ENCODE peak calls at places on chromosomes 11 and 22, in four cellular contexts. J is A549, U is K562, C is HepG2. L is an unnamed sample.

GRCh38 chr11:43930868-43931716 is 11.3 kb upstream of the C11orf96 start:
- DNase-seq in C (no peak), U (no peak), J (no peak), L (no peak)

GRCh38 chr11:72491001-72491400 is 56.7 kb upstream of the CLPB start:
- DNase-seq in C (no peak), J (no peak), U (no peak), L (no peak)

GRCh38 chr22:42881982-42882656 is 25.0 kb upstream of the ARFGAP3 start:
- DNase-seq in C (no peak), U (no peak), J (no peak), L (no peak)

GRCh38 chr11:47412152-47412746 is 3.9 kb downstream of the SLC39A13 start:
- DNase-seq in U (peak), J (peak), C (no peak), L (peak)

GRCh38 chr22:37803195-37803635 is 4.5 kb upstream of the GCAT start:
- DNase-seq in U (peak), C (peak), J (no peak), L (peak)

GRCh38 chr11:94678236-94678635 is 89.9 kb upstream of the AMOTL1 start:
- DNase-seq in J (no peak), C (no peak), U (no peak), L (no peak)

GRCh38 chr22:49951678-49951985 is 8.9 kb upstream of the PIM3 start:
- DNase-seq in U (no peak), C (no peak), J (no peak), L (no peak)

GRCh38 chr22:28810839-28811491 is 10.6 kb upstream of the XBP1 start:
- DNase-seq in C (peak), U (no peak), J (no peak), L (no peak)

GRCh38 chr11:132655187-132655855 is 877.0 kb downstream of the OPCML start:
- DNase-seq in C (no peak), U (no peak), J (no peak), L (no peak)

GRCh38 chr11:123478352-123478986 is 48.4 kb downstream of the GRAMD1B start:
- DNase-seq in J (peak), C (peak), U (peak), L (peak)

GRCh38 chr11:120675171-120675570 is 163.6 kb downstream of the GRIK4 start:
- DNase-seq in C (peak), U (no peak), J (no peak), L (no peak)

GRCh38 chr11:122392508-122392907 is 263.0 kb upstream of the UBASH3B start:
- DNase-seq in C (no peak), U (no peak), J (no peak), L (no peak)

GRCh38 chr22:42964994-42965699 is 49.8 kb downstream of the PACSIN2 start:
- DNase-seq in J (no peak), C (peak), U (no peak), L (peak)

GRCh38 chr11:95522871-95523270 is 266.7 kb downstream of the FAM76B start:
- DNase-seq in J (no peak), C (no peak), U (no peak), L (no peak)

GRCh38 chr22:38314992-38315800 is 2.0 kb downstream of the CSNK1E start:
- DNase-seq in U (no peak), C (no peak), J (no peak), L (no peak)

GRCh38 chr11:28447226-28447625 is 339.0 kb downstream of the METTL15 start:
- DNase-seq in C (peak), J (peak), U (no peak), L (no peak)

GRCh38 chr11:118892515-118892914 is 8.8 kb downstream of the CXCR5 start:
- DNase-seq in C (no peak), J (no peak), U (no peak), L (no peak)

GRCh38 chr22:25159028-25159427 is 40.6 kb upstream of the CRYBB3 start:
- DNase-seq in J (no peak), U (no peak), C (no peak), L (no peak)

GRCh38 chr11:126746443-126746842 is 254.1 kb downstream of the KIRREL3 start:
- DNase-seq in U (no peak), C (no peak), J (no peak), L (no peak)

GRCh38 chr11:8331767-8332166 is 68.1 kb upstream of the LMO1 start:
- DNase-seq in C (no peak), J (no peak), U (no peak), L (no peak)

GRCh38 chr11:134508219-134508990 is 96.4 kb upstream of the B3GAT1 start:
- DNase-seq in U (no peak), C (no peak), J (no peak), L (no peak)

GRCh38 chr11:75668508-75669297 is at the start of gene MAP6:
- DNase-seq in U (no peak), J (peak), C (no peak), L (peak)

GRCh38 chr22:49660794-49661781 is 166.6 kb downstream of the BRD1 start:
- DNase-seq in J (no peak), U (no peak), C (no peak), L (peak)

GRCh38 chr11:77619576-77620198 is 17.9 kb downstream of the CLNS1A start:
- DNase-seq in U (no peak), J (peak), C (peak), L (no peak)

GRCh38 chr11:85539029-85539689 is 88.0 kb downstream of the DLG2 start:
- DNase-seq in J (no peak), C (no peak), U (no peak), L (no peak)

GRCh38 chr11:125165111-125165663 is 636 bp downstream of the PKNOX2 start:
- DNase-seq in C (no peak), J (no peak), U (no peak), L (peak)

GRCh38 chr11:36122715-36123114 is 166.5 kb downstream of the COMMD9 start:
- DNase-seq in J (no peak), U (no peak), C (no peak), L (no peak)
- TF ChIP-seq MAX in J (no peak), U (no peak), C (no peak), L (no peak)

GRCh38 chr22:45224331-45224730 is 16.4 kb downstream of the KIAA0930 start:
- DNase-seq in U (no peak), J (no peak), C (no peak), L (no peak)

GRCh38 chr22:45225732-45226560 is 14.7 kb downstream of the KIAA0930 start:
- DNase-seq in J (no peak), U (no peak), C (peak), L (no peak)

GRCh38 chr22:45221201-45221600 is 19.5 kb downstream of the KIAA0930 start:
- DNase-seq in U (no peak), J (no peak), C (no peak), L (no peak)

GRCh38 chr22:45224988-45225731 is 15.5 kb downstream of the KIAA0930 start:
- DNase-seq in C (no peak), U (no peak), J (no peak), L (no peak)

DNA sequence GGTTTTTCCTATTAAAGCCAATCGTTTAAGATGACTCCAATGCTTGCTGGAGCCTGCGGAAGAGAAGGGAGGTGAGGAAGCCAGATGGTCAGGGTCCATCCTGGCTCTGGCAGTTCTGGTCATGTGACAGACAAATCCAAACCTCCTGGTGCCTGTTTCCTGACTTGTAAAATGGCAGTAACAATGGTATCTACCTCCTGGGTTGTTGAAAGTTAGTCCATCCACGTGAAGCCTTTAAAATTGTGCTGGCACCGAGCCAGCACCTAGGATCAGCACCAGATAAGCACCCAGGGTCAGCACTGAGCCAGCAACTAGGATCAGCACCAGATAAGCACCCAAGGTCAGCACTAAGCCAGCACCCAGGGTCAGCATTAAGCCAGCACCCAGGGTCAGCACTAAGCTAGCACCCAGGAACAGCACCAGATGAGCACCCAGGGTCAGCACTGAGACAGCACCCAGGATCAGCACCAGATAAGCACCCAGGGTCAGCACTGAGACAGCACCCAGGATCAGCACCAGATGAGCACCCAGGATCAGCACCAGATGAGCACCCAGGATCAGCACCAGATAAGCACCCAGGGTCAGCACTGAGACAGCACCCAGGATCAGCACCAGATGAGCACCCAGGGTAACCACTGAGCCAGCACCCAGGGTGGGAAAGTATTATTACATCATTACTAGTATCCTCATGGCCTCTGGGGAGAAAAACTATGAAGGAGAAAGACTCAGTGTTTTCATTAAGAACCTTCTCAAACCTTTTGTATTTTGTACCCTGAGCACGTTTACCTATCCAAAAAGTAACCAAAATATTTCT is 17.2 kb downstream of the KIAA0930 start:
- DNase-seq in J (no peak), U (no peak), C (no peak), L (no peak)
- TF ChIP-seq NR3C1 in J (no peak), U (no peak), C (no peak), L (no peak)

GRCh38 chr11:129018991-129019390 is 76.3 kb upstream of the TP53AIP1 start:
- DNase-seq in C (no peak), U (no peak), J (no peak), L (no peak)
- TF ChIP-seq MAX in C (no peak), U (no peak), J (no peak), L (no peak)

DNA sequence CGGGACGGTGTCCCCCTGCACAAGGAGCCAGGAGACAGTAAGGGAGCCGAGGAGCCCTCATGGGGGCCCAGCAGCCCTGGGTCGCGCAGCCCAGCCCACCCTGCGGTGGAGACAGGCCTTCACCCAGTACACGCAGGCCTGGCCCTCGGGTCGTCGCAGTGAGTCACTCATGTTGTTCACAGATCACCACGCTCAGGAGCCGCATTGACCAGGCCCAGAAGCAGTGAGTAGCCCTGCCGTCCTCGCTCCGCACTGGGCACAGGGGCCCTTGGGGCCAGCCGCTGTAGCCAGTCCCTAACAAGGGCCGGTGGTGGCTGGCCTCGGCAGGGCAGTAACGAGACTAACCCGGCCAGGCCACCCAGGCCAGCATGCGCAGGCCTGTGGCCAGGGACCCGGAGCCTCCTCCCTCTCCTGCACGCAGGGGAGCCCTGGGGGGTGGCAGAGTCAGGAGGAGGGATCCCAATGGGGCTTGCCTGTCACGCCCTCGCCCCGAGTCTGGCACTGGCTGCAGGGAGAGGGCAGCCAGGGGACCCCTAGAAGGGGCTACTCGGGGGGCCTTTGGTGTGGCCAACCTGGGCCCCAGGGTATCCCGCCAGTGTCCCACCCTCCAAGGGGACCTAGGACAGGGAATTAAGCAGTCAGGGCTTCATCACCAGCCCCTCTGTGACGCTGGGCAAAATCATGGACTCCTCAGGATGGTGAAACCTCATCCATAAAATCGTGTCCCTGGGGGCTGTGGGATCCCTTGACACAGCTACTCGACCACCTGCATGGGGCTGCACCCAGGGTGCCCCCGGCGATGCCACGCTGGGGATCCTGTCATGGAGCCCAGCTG is 10.1 kb upstream of the MRPL23 start:
- DNase-seq in U (no peak), C (no peak), J (no peak), L (peak)
- TF ChIP-seq NR3C1 in U (no peak), C (no peak), J (no peak), L (no peak)

DNA sequence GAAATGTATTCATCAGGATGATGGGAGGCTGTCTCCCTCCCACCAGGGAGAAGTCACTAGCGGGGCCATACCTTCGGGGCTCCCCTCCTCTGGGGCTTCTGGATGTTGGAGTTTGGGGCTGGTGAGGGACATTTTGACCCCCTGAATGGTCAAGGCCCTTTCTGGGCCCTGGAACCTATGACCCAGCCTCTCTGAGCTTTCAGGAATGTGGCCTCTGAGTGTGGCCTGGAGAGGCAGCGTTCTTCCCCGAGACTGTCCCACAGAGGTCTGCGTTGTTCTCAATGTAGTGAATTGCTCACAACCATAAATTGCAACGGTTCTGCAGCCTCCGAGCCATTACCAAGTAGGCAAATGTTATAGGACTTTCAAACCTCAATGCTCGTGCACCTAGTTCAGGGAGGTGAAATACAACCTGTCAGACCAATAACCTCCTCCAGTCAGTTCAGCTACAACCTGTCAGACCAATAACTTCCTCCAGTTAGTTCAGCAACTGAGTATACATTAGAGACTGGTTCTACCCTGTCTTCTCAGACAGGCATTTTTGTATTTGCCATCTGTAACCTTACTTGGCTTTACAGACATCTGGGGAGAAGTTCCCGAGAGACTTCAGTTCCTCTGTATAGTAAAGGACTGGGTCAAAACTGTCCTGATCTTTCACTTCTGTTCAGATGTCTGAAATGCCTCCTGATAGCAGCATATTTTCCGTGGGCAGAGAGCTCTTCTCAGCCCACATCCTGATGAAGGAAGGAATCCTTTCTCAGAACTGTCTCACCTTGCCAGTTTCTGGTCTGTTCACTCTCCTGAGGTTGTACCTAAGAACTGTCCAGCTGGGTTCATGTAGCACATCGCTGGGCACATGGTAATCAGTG is 34.1 kb downstream of the MICAL2 start:
- DNase-seq in U (no peak), C (no peak), J (no peak), L (no peak)
- TF ChIP-seq MAX in U (no peak), C (no peak), J (no peak), L (no peak)

L was measured in WTC11.